ENCODE peak calls at places on chromosomes 2 and 18, in nine cellular contexts. E, Z, W, C, B, N, J, X and U are unnamed samples.

GRCh38 chr2:96393989-96394761 is 58.6 kb downstream of the NCAPH start:
- DNase-seq in C (no peak), E (no peak), B (no peak), J (no peak), W (no peak), X (no peak), Z (no peak), N (no peak), U (no peak)

GRCh38 chr2:239274391-239275001 is 126.3 kb downstream of the HDAC4 start:
- DNase-seq in C (no peak), J (peak), B (peak), Z (no peak), N (no peak), W (no peak), E (peak), X (no peak), U (peak)

GRCh38 chr2:199488772-199489400 is 31.1 kb upstream of the SATB2 start:
- DNase-seq in N (peak), E (peak), J (peak), C (peak), W (peak), Z (peak), B (peak), X (peak), U (peak)

GRCh38 chr2:235217814-235218213 is 266.0 kb downstream of the SH3BP4 start:
- DNase-seq in X (no peak), C (no peak), N (no peak), W (no peak), B (no peak), E (no peak), Z (no peak), J (no peak), U (no peak)

GRCh38 chr2:14633451-14634211 is 1.1 kb downstream of the LRATD1 start:
- DNase-seq in E (peak), Z (peak), J (no peak), W (peak), X (peak), N (no peak), B (no peak), C (no peak), U (peak)

GRCh38 chr2:126634273-126634861 is 21.6 kb upstream of the GYPC start:
- DNase-seq in J (peak), B (no peak), E (peak), Z (peak), N (peak), C (peak), X (no peak), W (peak), U (peak)

GRCh38 chr2:240325006-240325653 is 110.3 kb upstream of the GPC1 start:
- DNase-seq in Z (no peak), J (no peak), E (no peak), B (no peak), W (no peak), X (no peak), N (no peak), C (no peak), U (no peak)

GRCh38 chr2:3634631-3635091 is 23.3 kb upstream of the ALLC start:
- DNase-seq in Z (no peak), E (no peak), C (no peak), W (no peak), J (no peak), B (no peak), N (no peak), X (no peak), U (no peak)

GRCh38 chr2:191152841-191153240 is 2.0 kb upstream of the STAT4 start:
- DNase-seq in Z (no peak), X (peak), B (peak), W (no peak), N (no peak), C (no peak), J (no peak), E (no peak), U (no peak)

GRCh38 chr18:14976736-14977430 is 228.9 kb downstream of the ANKRD30B start:
- DNase-seq in X (no peak), W (no peak), E (peak), J (peak), B (peak), N (no peak), Z (no peak), C (no peak), U (no peak)

GRCh38 chr18:35231052-35231451 is 9.8 kb upstream of the ZNF397 start:
- DNase-seq in C (peak), Z (peak), X (peak), N (peak), E (peak), W (peak), B (peak), J (peak), U (peak)

GRCh38 chr2:180677928-180678327 is 302.5 kb upstream of the UBE2E3 start:
- DNase-seq in C (no peak), E (peak), B (no peak), J (no peak), N (no peak), W (no peak), X (no peak), Z (no peak), U (no peak)

GRCh38 chr18:9017900-9018217 is 84.6 kb upstream of the NDUFV2 start:
- DNase-seq in C (no peak), E (peak), N (no peak), W (no peak), B (no peak), Z (no peak), X (no peak), J (no peak), U (no peak)

GRCh38 chr18:49247786-49248185 is 212.7 kb downstream of the DYM start:
- DNase-seq in N (no peak), J (no peak), C (no peak), E (peak), B (peak), W (no peak), X (no peak), Z (no peak), U (no peak)
- TF ChIP-seq CTCF in N (no peak), J (no peak), C (no peak), E (no peak), B (no peak), W (no peak), X (no peak), Z (no peak), U (no peak)

DNA sequence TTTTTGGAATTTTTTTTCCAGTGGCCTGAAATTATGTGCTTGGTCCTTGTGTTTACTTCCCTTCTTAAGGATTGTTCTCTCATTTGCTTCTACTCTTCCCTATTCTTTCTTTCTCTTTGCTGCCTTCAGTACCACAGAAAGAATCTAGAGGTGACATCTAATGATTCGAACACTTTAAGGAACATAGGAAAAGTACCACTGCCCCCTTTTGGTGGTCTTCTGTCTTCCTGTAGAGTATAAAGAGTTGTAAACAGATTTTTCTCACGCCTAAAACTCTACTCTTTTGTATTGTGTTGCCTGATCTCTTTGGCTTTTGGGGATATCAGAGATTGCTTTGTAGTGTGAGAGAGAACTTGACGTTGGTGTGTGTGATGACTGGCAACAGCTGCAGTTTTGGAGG is 7.0 kb upstream of the SCTR start:
- DNase-seq in Z (peak), N (peak), C (no peak), E (no peak), J (no peak), X (no peak), B (no peak), W (no peak), U (no peak)
- TF ChIP-seq CTCF in Z (peak), N (peak), C (no peak), E (peak), J (peak), X (no peak), B (no peak), W (no peak), U (no peak)

GRCh38 chr2:195520671-195521155 is 136.3 kb upstream of the SLC39A10 start:
- DNase-seq in X (peak), E (peak), B (peak), Z (peak), W (no peak), C (no peak), J (peak), N (no peak), U (no peak)
- TF ChIP-seq CTCF in X (no peak), E (no peak), B (no peak), Z (peak), W (no peak), C (no peak), J (no peak), N (peak), U (no peak)

DNA sequence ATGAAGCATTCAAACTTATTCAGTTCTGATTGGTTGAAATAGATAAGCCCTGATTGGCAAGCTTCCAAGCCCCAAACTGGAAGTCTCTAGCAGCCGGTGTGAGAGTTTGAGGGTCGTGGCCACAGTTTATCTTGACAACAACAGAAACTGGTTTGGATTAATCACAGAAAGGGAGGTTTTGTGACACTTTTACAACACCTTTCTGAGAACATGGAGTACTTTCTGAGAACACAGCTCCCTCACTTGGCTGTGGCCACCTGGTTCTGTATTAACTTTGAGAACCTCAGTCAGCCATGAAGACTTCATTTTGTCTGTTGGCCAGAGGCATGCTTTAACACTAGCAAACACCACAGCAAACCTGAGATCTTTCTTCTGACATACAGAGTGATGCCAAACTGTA is 280.7 kb upstream of the VWC2L start:
- DNase-seq in W (no peak), X (no peak), Z (no peak), B (no peak), E (no peak), C (no peak), N (no peak), J (no peak), U (no peak)
- TF ChIP-seq CTCF in W (no peak), X (no peak), Z (no peak), B (no peak), E (no peak), C (no peak), N (no peak), J (no peak), U (no peak)